ENCODE peak calls at places on chromosomes 7 and 10, in four cellular contexts. H, X, U and N are unnamed samples.

GRCh38 chr7:128010392-128011078 is 20.7 kb downstream of the LRRC4 start:
- DNase-seq in H (no peak), X (peak), U (no peak), N (no peak)

GRCh38 chr7:116122972-116123595 is 87.3 kb upstream of the TES start:
- DNase-seq in H (peak), X (peak), U (peak), N (no peak)

GRCh38 chr7:98399903-98400537 is 870 bp downstream of the BAIAP2L1 start:
- DNase-seq in H (no peak), X (peak), U (no peak), N (no peak)

GRCh38 chr10:97849101-97849490 is 547 bp upstream of the GOLGA7B start:
- DNase-seq in H (no peak), X (no peak), U (peak), N (no peak)

GRCh38 chr10:126186746-126187145 is 201.5 kb downstream of the ADAM12 start:
- DNase-seq in H (no peak), X (no peak), U (no peak), N (no peak)

GRCh38 chr10:46559231-46559671 is 2.8 kb upstream of the GPRIN2 start:
- DNase-seq in H (no peak), X (no peak), U (no peak), N (no peak)

GRCh38 chr7:155181768-155182167 is 111.6 kb downstream of the HTR5A start:
- DNase-seq in H (no peak), X (no peak), U (no peak), N (no peak)

GRCh38 chr7:29449569-29450260 is 113.9 kb upstream of the PRR15 start:
- DNase-seq in H (no peak), X (no peak), U (no peak), N (no peak)

GRCh38 chr10:91652364-91652763 is 19.5 kb upstream of the PPP1R3C start:
- DNase-seq in H (no peak), X (peak), U (no peak), N (no peak)

GRCh38 chr10:29181936-29182335 is 106.9 kb upstream of the LYZL1 start:
- DNase-seq in H (no peak), X (no peak), U (no peak), N (no peak)

GRCh38 chr7:82530361-82530760 is 86.8 kb upstream of the CACNA2D1 start:
- DNase-seq in H (no peak), X (peak), U (no peak), N (no peak)

GRCh38 chr7:129951076-129952011 is 1.4 kb downstream of the UBE2H start:
- DNase-seq in H (no peak), X (peak), U (peak), N (no peak)

GRCh38 chr7:91079491-91079890 is 184.7 kb upstream of the FZD1 start:
- DNase-seq in H (no peak), X (no peak), U (no peak), N (no peak)

GRCh38 chr10:71531485-71532446 is 135.0 kb downstream of the CDH23 start:
- DNase-seq in H (peak), X (peak), U (no peak), N (no peak)

GRCh38 chr7:147653456-147653855 is 937.1 kb upstream of the C7orf33 start:
- DNase-seq in H (no peak), X (peak), U (no peak), N (no peak)

GRCh38 chr7:139697031-139697430 is 80.8 kb downstream of the HIPK2 start:
- DNase-seq in H (no peak), X (no peak), U (no peak), N (no peak)

GRCh38 chr10:31656820-31657470 is 271.7 kb downstream of the ARHGAP12 start:
- DNase-seq in H (no peak), X (no peak), U (no peak), N (no peak)

GRCh38 chr10:73892314-73893080 is 18.1 kb upstream of the CAMK2G start:
- DNase-seq in H (no peak), X (no peak), U (no peak), N (no peak)

GRCh38 chr10:110901954-110902819 is 16.8 kb downstream of the BBIP1 start:
- DNase-seq in H (no peak), X (no peak), U (no peak), N (no peak)

GRCh38 chr7:133693281-133693680 is 433.9 kb upstream of the LRGUK start:
- DNase-seq in H (no peak), X (no peak), U (no peak), N (no peak)

GRCh38 chr10:25023278-25023677 is 6.9 kb downstream of the THNSL1 start:
- DNase-seq in H (no peak), X (no peak), U (no peak), N (no peak)